ENCODE peak calls at places on chromosomes 11 and 22, in four cellular contexts. One of them, this sample, is unnamed.

GRCh38 chr11:96113100-96113710 is 189.3 kb upstream of the MTMR2 start:
- DNase-seq in GM12878: no peak
- DNase-seq in HepG2: no peak
- DNase-seq in K562: no peak
- DNase-seq in this sample: no peak

GRCh38 chr22:40183029-40183581 is 5.4 kb downstream of the TNRC6B start:
- DNase-seq in HepG2: peak
- DNase-seq in K562: no peak
- DNase-seq in GM12878: no peak
- DNase-seq in this sample: no peak

GRCh38 chr11:97990162-97990920 is 1030.4 kb upstream of the CNTN5 start:
- DNase-seq in K562: no peak
- DNase-seq in HepG2: no peak
- DNase-seq in GM12878: no peak
- DNase-seq in this sample: no peak

GRCh38 chr11:86172894-86173293 is 71.7 kb upstream of the EED start:
- DNase-seq in K562: no peak
- DNase-seq in GM12878: no peak
- DNase-seq in HepG2: no peak
- DNase-seq in this sample: no peak

GRCh38 chr11:41522391-41522790 is 62.9 kb upstream of the LRRC4C start:
- DNase-seq in HepG2: no peak
- DNase-seq in GM12878: no peak
- DNase-seq in K562: no peak
- DNase-seq in this sample: no peak

GRCh38 chr22:23074451-23074850 is 4.1 kb downstream of the GNAZ start:
- DNase-seq in K562: no peak
- DNase-seq in GM12878: no peak
- DNase-seq in HepG2: no peak
- DNase-seq in this sample: no peak

GRCh38 chr11:44005076-44005800 is 42.5 kb upstream of the ACCSL start:
- DNase-seq in GM12878: no peak
- DNase-seq in HepG2: no peak
- DNase-seq in K562: no peak
- DNase-seq in this sample: no peak

GRCh38 chr22:44892243-44892642 is 117.6 kb downstream of the PHF21B start:
- DNase-seq in GM12878: no peak
- DNase-seq in K562: no peak
- DNase-seq in HepG2: no peak
- DNase-seq in this sample: no peak

GRCh38 chr11:13434247-13435205 is 28.5 kb downstream of the BTBD10 start:
- DNase-seq in GM12878: no peak
- DNase-seq in K562: no peak
- DNase-seq in HepG2: no peak
- DNase-seq in this sample: no peak

GRCh38 chr22:46196268-46196667 is 45.9 kb downstream of the PPARA start:
- DNase-seq in HepG2: no peak
- DNase-seq in K562: no peak
- DNase-seq in GM12878: no peak
- DNase-seq in this sample: no peak

GRCh38 chr22:23106906-23107367 is 34.9 kb downstream of the RSPH14 start:
- DNase-seq in GM12878: no peak
- DNase-seq in K562: peak
- DNase-seq in HepG2: peak
- DNase-seq in this sample: no peak

GRCh38 chr11:47904048-47904447 is 55.9 kb upstream of the NUP160 start:
- DNase-seq in GM12878: no peak
- DNase-seq in K562: no peak
- DNase-seq in HepG2: no peak
- DNase-seq in this sample: no peak

GRCh38 chr11:77823775-77824174 is 2.8 kb downstream of the AAMDC start:
- DNase-seq in GM12878: no peak
- DNase-seq in K562: no peak
- DNase-seq in HepG2: peak
- DNase-seq in this sample: no peak

GRCh38 chr11:107689317-107690202 is 22.3 kb downstream of the SLN start:
- DNase-seq in GM12878: no peak
- DNase-seq in K562: peak
- DNase-seq in HepG2: peak
- DNase-seq in this sample: peak

GRCh38 chr11:114314096-114314495 is 17.9 kb downstream of the NNMT start:
- DNase-seq in K562: no peak
- DNase-seq in HepG2: no peak
- DNase-seq in GM12878: no peak
- DNase-seq in this sample: no peak

GRCh38 chr22:35580351-35581022 is 36.6 kb downstream of the MB start:
- DNase-seq in GM12878: no peak
- DNase-seq in K562: no peak
- DNase-seq in HepG2: no peak
- DNase-seq in this sample: no peak

GRCh38 chr11:35272391-35272821 is 133.4 kb downstream of the CD44 start:
- DNase-seq in GM12878: peak
- DNase-seq in K562: no peak
- DNase-seq in HepG2: no peak
- DNase-seq in this sample: no peak

GRCh38 chr22:44664149-44664548 is 37.9 kb upstream of the PRR5 start:
- DNase-seq in GM12878: no peak
- DNase-seq in K562: no peak
- DNase-seq in HepG2: no peak
- DNase-seq in this sample: no peak

GRCh38 chr11:66880484-66881211 is 23.8 kb downstream of the LRFN4 start:
- DNase-seq in HepG2: no peak
- DNase-seq in GM12878: no peak
- DNase-seq in K562: no peak
- DNase-seq in this sample: no peak

GRCh38 chr22:41177626-41178424 is 27.3 kb upstream of the L3MBTL2 start:
- DNase-seq in GM12878: no peak
- DNase-seq in K562: no peak
- DNase-seq in HepG2: no peak
- DNase-seq in this sample: no peak

GRCh38 chr11:9972917-9973504 is 309.1 kb downstream of the SWAP70 start:
- DNase-seq in K562: peak
- DNase-seq in HepG2: peak
- DNase-seq in GM12878: no peak
- DNase-seq in this sample: peak

GRCh38 chr22:33083212-33083611 is 25.0 kb upstream of the SYN3 start:
- DNase-seq in K562: no peak
- DNase-seq in GM12878: peak
- DNase-seq in HepG2: no peak
- DNase-seq in this sample: no peak

GRCh38 chr11:67158241-67158640 is 39.2 kb downstream of the KDM2A start:
- DNase-seq in GM12878: no peak
- DNase-seq in K562: no peak
- DNase-seq in HepG2: no peak
- DNase-seq in this sample: no peak

GRCh38 chr11:19455731-19456130 is 215.0 kb upstream of the E2F8 start:
- DNase-seq in HepG2: no peak
- DNase-seq in GM12878: no peak
- DNase-seq in K562: no peak
- DNase-seq in this sample: no peak

GRCh38 chr11:119306373-119306890 is 10.5 kb downstream of the MCAM start:
- DNase-seq in GM12878: no peak
- DNase-seq in HepG2: no peak
- DNase-seq in K562: no peak
- DNase-seq in this sample: no peak

GRCh38 chr11:86386791-86387190 is 12.1 kb downstream of the CCDC81 start:
- DNase-seq in HepG2: no peak
- DNase-seq in GM12878: no peak
- DNase-seq in K562: no peak
- DNase-seq in this sample: no peak

GRCh38 chr11:36532908-36533601 is 23.0 kb upstream of the TRAF6 start:
- DNase-seq in K562: no peak
- DNase-seq in HepG2: no peak
- DNase-seq in GM12878: no peak
- DNase-seq in this sample: no peak

GRCh38 chr11:65258988-65259387 is 2.8 kb upstream of the POLA2 start:
- DNase-seq in K562: no peak
- DNase-seq in GM12878: no peak
- DNase-seq in HepG2: no peak
- DNase-seq in this sample: no peak

GRCh38 chr11:65262381-65262680 is 569 bp downstream of the POLA2 start:
- DNase-seq in K562: no peak
- DNase-seq in GM12878: no peak
- DNase-seq in HepG2: no peak
- DNase-seq in this sample: no peak

GRCh38 chr11:65261591-65262380 is at the start of gene POLA2:
- DNase-seq in GM12878: peak
- DNase-seq in HepG2: peak
- DNase-seq in K562: peak
- DNase-seq in this sample: peak

GRCh38 chr11:65260756-65261590 is 789 bp upstream of the POLA2 start:
- DNase-seq in HepG2: no peak
- DNase-seq in K562: no peak
- DNase-seq in GM12878: no peak
- DNase-seq in this sample: peak

GRCh38 chr11:65260302-65260701 is 1.5 kb upstream of the POLA2 start:
- DNase-seq in K562: no peak
- DNase-seq in HepG2: no peak
- DNase-seq in GM12878: no peak
- DNase-seq in this sample: no peak
- TF ChIP-seq TARDBP in K562: no peak
- TF ChIP-seq TARDBP in HepG2: no peak
- TF ChIP-seq TARDBP in GM12878: no peak
- TF ChIP-seq TARDBP in this sample: no peak

DNA sequence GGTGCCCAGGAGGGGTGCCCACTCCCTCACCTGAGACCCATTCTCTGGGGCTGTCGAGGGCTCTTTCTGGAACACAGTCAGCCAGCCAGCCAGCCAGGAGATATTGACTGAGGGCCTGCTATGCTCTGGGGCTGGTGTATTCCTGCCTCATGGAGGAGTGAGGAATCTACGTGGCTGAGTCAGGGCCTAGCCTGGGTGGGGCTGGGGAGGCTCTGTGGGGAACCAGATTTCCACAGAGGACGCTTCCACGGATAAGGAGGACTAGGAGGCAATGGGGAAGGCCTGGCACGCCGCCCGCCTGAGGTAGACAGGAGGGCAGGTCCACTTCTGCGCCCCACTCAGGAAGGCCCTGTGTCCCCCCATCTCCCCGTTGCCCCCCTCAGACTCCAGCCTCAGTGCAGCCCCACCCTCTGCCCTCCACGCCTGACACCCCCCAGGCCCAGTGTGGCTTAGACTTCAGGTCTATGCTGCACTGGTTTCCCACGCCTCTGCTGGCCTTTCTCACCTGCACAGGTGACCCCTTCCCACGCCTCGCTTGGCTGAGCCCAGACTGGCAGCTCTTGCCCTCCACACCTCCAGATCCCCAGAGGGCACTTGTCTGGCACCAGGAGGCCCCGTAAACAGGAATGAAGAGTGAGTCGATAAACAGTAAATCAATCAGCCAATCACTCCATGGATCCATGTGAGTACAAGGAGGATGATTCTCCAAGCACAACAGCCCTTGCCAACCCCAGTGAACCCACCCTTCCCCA is 37.5 kb downstream of the MACROD1 start:
- DNase-seq in K562: no peak
- DNase-seq in HepG2: no peak
- DNase-seq in GM12878: no peak
- DNase-seq in this sample: no peak
- TF ChIP-seq TARDBP in K562: no peak
- TF ChIP-seq TARDBP in HepG2: no peak
- TF ChIP-seq TARDBP in GM12878: no peak
- TF ChIP-seq TARDBP in this sample: no peak

DNA sequence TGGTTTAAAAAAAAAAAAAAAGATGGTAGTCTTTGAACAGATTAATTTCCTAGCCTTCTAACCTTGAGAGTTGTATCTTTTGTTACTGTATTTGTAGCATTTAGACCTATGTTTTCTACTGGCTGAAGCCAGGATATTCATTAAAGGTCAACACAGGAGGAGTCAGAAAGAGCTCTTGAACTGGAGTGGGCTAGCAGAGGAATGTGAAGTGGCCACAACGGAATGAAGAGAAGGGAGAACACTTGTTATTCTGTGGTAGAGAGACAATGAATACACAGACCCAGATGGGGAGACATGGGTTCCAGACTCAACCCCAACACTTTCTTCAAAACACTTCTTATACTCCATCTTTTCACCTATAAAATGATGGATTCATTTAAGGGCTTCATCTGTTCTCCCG is 88.1 kb downstream of the RELT start:
- DNase-seq in K562: no peak
- DNase-seq in HepG2: no peak
- DNase-seq in GM12878: no peak
- DNase-seq in this sample: no peak
- TF ChIP-seq TARDBP in K562: no peak
- TF ChIP-seq TARDBP in HepG2: no peak
- TF ChIP-seq TARDBP in GM12878: no peak
- TF ChIP-seq TARDBP in this sample: no peak

DNA sequence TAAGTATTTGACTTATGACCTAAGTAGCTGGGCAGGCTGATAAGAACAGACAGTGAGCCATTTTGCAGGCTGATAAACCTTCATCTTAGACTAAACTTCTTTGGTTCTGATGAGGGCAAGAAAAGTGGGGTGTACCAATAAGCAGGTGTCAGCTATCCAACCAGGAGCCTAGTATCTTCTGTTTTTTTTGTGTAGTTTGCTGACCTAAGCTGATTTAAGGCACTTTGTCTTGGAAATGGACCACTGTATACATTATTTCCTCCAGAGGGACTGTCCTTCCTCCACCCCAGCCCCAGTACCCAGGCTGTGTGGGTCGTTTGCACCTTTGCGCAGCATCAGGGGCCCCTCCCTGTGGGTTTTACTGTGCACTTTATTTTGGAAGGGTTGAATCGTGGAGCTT is 1323.8 kb downstream of the TBC1D22A start:
- DNase-seq in GM12878: no peak
- DNase-seq in K562: no peak
- DNase-seq in HepG2: no peak
- DNase-seq in this sample: no peak
- TF ChIP-seq TARDBP in GM12878: no peak
- TF ChIP-seq TARDBP in K562: no peak
- TF ChIP-seq TARDBP in HepG2: no peak
- TF ChIP-seq TARDBP in this sample: no peak

GRCh38 chr22:48944433-48944755 is 883.3 kb downstream of the BRD1 start:
- DNase-seq in K562: no peak
- DNase-seq in HepG2: no peak
- DNase-seq in GM12878: no peak
- DNase-seq in this sample: no peak
- TF ChIP-seq TARDBP in K562: no peak
- TF ChIP-seq TARDBP in HepG2: no peak
- TF ChIP-seq TARDBP in GM12878: no peak
- TF ChIP-seq TARDBP in this sample: no peak

DNA sequence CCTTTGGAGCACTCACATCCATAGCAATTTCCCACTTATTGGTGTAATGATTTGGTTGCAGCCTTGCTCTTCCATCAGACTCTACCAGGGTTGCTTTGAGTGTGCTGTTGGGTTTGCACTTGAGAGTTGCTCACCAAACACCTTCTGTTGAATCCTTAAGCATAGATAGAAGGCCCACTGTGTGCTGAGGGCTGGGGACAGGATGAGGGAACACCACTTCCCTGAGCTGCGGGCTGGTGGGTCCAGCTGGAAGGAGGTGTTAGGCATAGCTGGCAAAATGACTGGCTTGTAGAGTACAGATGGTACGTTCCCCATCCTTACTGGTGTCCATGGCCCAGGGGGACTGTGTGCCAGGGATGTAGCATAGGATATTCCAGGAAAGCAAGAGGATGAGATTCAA is 3.9 kb downstream of the PRDM11 start:
- DNase-seq in GM12878: no peak
- DNase-seq in HepG2: no peak
- DNase-seq in K562: no peak
- DNase-seq in this sample: no peak
- TF ChIP-seq TARDBP in GM12878: no peak
- TF ChIP-seq TARDBP in HepG2: no peak
- TF ChIP-seq TARDBP in K562: no peak
- TF ChIP-seq TARDBP in this sample: no peak